ENCODE peak calls at places on chromosomes 12 and 14, in six cellular contexts. W is NCI-H460, I is HEK293T, A is RCC 7860, G is endodermal cell, F is aorta. B is an unnamed sample.

GRCh38 chr12:115354007-115354452 is 670.1 kb upstream of the TBX3 start:
- DNase-seq in F (peak), I (no peak), W (peak), G (no peak), A (peak), B (no peak)

GRCh38 chr12:50242751-50243191 is 40.5 kb downstream of the LIMA1 start:
- DNase-seq in I (no peak), A (peak), F (no peak), G (no peak), W (no peak), B (no peak)

GRCh38 chr12:63362801-63363200 is 211.8 kb upstream of the AVPR1A start:
- DNase-seq in G (no peak), F (no peak), I (no peak), W (no peak), A (no peak), B (no peak)

GRCh38 chr14:30385925-30386324 is 173.0 kb upstream of the G2E3 start:
- DNase-seq in W (no peak), I (no peak), F (no peak), G (no peak), A (no peak), B (no peak)

GRCh38 chr14:21796912-21797311 is 123.3 kb upstream of the OR4E1 start:
- DNase-seq in I (peak), F (no peak), G (peak), W (no peak), A (no peak), B (peak)

GRCh38 chr14:78319826-78320635 is 149.9 kb downstream of the NRXN3 start:
- DNase-seq in G (peak), F (no peak), W (no peak), A (no peak), I (no peak), B (peak)

GRCh38 chr14:75254381-75254821 is 24.2 kb upstream of the FOS start:
- DNase-seq in I (no peak), G (no peak), A (no peak), W (no peak), F (no peak), B (no peak)

GRCh38 chr14:81396108-81396507 is 4.0 kb downstream of the STON2 start:
- DNase-seq in W (no peak), G (no peak), F (no peak), A (no peak), I (no peak), B (peak)

GRCh38 chr14:105056303-105056831 is 8.9 kb downstream of the GPR132 start:
- DNase-seq in A (no peak), G (peak), I (no peak), F (no peak), W (no peak), B (no peak)

GRCh38 chr12:76138656-76139055 is 54.2 kb upstream of the NAP1L1 start:
- DNase-seq in F (no peak), A (no peak), W (no peak), G (no peak), I (no peak), B (no peak)

GRCh38 chr12:110107369-110108281 is 16.5 kb upstream of the IFT81 start:
- DNase-seq in W (no peak), G (peak), A (peak), F (peak), I (no peak), B (peak)

GRCh38 chr14:44778562-44778961 is 183.2 kb downstream of the KLHL28 start:
- DNase-seq in F (no peak), A (peak), I (no peak), G (no peak), W (no peak), B (peak)